ENCODE peak calls at places on chromosomes 11 and 22, in four cellular contexts. A is HepG2, Q is WTC11, G is GM12878. Y is an unnamed sample.

GRCh38 chr11:69044111-69045013 is 4.4 kb upstream of the TPCN2 start:
- DNase-seq in Q (peak; percentile 76), G (no peak), A (peak; percentile 68), Y (no peak)

GRCh38 chr11:14567064-14567651 is 47.0 kb upstream of the PSMA1 start:
- DNase-seq in A (no peak), Q (no peak), G (no peak), Y (no peak)

GRCh38 chr11:30062103-30062502 is 45.3 kb upstream of the KCNA4 start:
- DNase-seq in Q (no peak), A (no peak), G (no peak), Y (no peak)

GRCh38 chr11:134488913-134489312 is 76.9 kb upstream of the B3GAT1 start:
- DNase-seq in G (no peak), A (no peak), Q (no peak), Y (no peak)

GRCh38 chr11:19683141-19683805 is 29.4 kb upstream of the NAV2 start:
- DNase-seq in A (no peak), G (no peak), Q (no peak), Y (no peak)

GRCh38 chr11:114061053-114062049 is 1.8 kb downstream of the ZBTB16 start:
- DNase-seq in G (no peak), Q (peak; percentile 20), A (no peak), Y (no peak)

GRCh38 chr11:131598305-131598704 is 227.9 kb downstream of the NTM start:
- DNase-seq in A (no peak), Q (no peak), G (no peak), Y (no peak)

GRCh38 chr11:69156673-69157155 is 979 bp downstream of the SMIM38 start:
- DNase-seq in Q (no peak), G (no peak), A (peak; percentile 69), Y (no peak)

GRCh38 chr22:29704528-29705285 is 15.1 kb upstream of the CABP7 start:
- DNase-seq in Q (no peak), G (no peak), A (peak; percentile 83), Y (no peak)

GRCh38 chr11:116874251-116874650 is 36.8 kb upstream of the APOA1 start:
- DNase-seq in A (no peak), G (no peak), Q (no peak), Y (no peak)

GRCh38 chr11:106463796-106464201 is 386.3 kb downstream of the AASDHPPT start:
- DNase-seq in G (no peak), A (peak; percentile 40), Q (no peak), Y (no peak)

GRCh38 chr22:40324468-40325305 is 21.6 kb upstream of the ADSL start:
- DNase-seq in Q (no peak), G (no peak), A (no peak), Y (no peak)

GRCh38 chr11:112298535-112298934 is 37.9 kb upstream of the PLET1 start:
- DNase-seq in Q (no peak), A (no peak), G (no peak), Y (no peak)

GRCh38 chr11:122850076-122850631 is 11.9 kb downstream of the CRTAM start:
- DNase-seq in A (no peak), Q (no peak), G (no peak), Y (no peak)

GRCh38 chr11:118633979-118634378 is 26.6 kb downstream of the PHLDB1 start:
- DNase-seq in A (no peak), Q (no peak), G (no peak), Y (peak; percentile 32)

GRCh38 chr22:38732251-38732815 is 23.5 kb downstream of the SUN2 start:
- DNase-seq in G (no peak), A (no peak), Q (no peak), Y (no peak)

GRCh38 chr11:72627594-72628281 is 46.5 kb downstream of the PDE2A start:
- DNase-seq in G (no peak), A (no peak), Q (no peak), Y (no peak)

GRCh38 chr11:26028294-26028954 is 303.5 kb upstream of the ANO3 start:
- DNase-seq in Q (no peak), A (peak; percentile 15), G (no peak), Y (no peak)

GRCh38 chr22:39463277-39463676 is 6.5 kb downstream of the MGAT3 start:
- DNase-seq in Q (no peak), A (no peak), G (no peak), Y (no peak)

GRCh38 chr11:58921778-58922390 is 17.4 kb upstream of the GLYATL1 start:
- DNase-seq in Q (no peak), A (no peak), G (no peak), Y (no peak)

GRCh38 chr11:15158351-15159015 is 43.8 kb downstream of the INSC start:
- DNase-seq in Q (no peak), G (no peak), A (no peak), Y (no peak)

GRCh38 chr11:73186294-73186850 is 31.7 kb upstream of the P2RY2 start:
- DNase-seq in A (no peak), G (no peak), Q (no peak), Y (no peak)

GRCh38 chr11:69365567-69365966 is 71.6 kb downstream of the MYEOV start:
- DNase-seq in Q (no peak), G (no peak), A (no peak), Y (no peak)

GRCh38 chr11:114077482-114078305 is 18.2 kb downstream of the ZBTB16 start:
- DNase-seq in A (no peak), Q (no peak), G (no peak), Y (no peak)

GRCh38 chr22:37365950-37366349 is 61.3 kb downstream of the ELFN2 start:
- DNase-seq in A (no peak), G (no peak), Q (no peak), Y (no peak)

GRCh38 chr11:129055196-129055595 is 112.5 kb upstream of the TP53AIP1 start:
- DNase-seq in Q (no peak), G (no peak), A (no peak), Y (no peak)

GRCh38 chr22:44737414-44738346 is 14.7 kb upstream of the ARHGAP8 start:
- DNase-seq in Q (no peak), G (no peak), A (no peak), Y (no peak)

GRCh38 chr22:21025266-21025665 is 7.1 kb downstream of the SLC7A4 start:
- DNase-seq in Q (no peak), A (no peak), G (no peak), Y (peak; percentile 46)

GRCh38 chr22:46789992-46790391 is 27.5 kb downstream of the TBC1D22A start:
- DNase-seq in G (no peak), A (no peak), Q (no peak), Y (no peak)

GRCh38 chr22:17773606-17774205 is 563 bp downstream of the BID start:
- DNase-seq in G (no peak), A (peak; percentile 35), Q (peak; percentile 73), Y (peak; percentile 78)

GRCh38 chr11:98029832-98030231 is 990.9 kb upstream of the CNTN5 start:
- DNase-seq in G (no peak), A (no peak), Q (no peak), Y (no peak)

GRCh38 chr22:20423636-20424511 is 13.8 kb downstream of the SCARF2 start:
- DNase-seq in A (peak; percentile 23), G (no peak), Q (no peak), Y (no peak)

DNA sequence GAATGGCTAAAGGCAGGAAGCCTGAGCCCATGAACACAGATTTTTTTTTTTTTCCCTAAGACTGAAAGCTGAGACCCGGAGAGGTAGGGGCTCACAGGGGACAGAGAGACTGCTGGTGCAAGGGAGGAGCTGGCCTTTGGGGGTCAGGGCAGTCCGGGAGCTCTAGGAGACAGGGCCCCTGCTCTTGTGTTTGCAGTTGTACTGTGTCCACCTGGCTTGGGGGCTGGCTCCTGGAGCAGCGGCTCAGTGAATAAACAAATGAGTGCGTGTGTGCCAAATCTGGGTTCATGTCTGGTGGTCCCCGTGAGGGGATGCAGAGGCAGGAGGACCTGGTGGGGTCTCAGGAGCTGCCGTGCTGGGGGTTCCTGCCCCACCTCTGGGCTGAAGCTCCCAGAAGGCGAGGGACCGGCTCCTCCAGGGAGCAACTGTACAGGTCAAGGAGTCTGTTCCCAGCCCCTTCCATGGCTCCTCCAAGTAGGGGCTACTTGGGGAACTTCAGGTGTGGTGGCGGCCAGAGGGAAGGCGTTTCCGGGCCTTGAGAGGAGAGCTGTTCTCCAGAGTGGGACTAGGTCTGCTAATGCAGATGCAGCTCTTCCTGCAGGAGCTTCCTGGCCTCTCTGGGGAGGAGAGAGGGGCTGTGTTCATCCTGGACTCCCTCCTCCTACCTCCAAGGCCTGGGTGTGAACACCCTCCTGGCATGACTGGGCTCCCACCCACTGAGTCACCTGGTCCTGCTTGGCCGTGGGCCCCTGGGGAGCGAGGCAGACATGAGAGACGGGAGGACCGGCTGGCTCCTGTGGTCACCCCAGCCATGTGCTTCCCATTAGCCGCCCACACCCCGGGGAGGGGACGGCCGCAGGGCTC is 57.6 kb downstream of the FBXO7 start:
- DNase-seq in G (no peak), Q (peak; percentile 82), A (peak; percentile 87), Y (peak; percentile 69)
- TF ChIP-seq MAX in G (no peak), Q (no peak), A (peak; percentile 97), Y (peak; percentile 92)

DNA sequence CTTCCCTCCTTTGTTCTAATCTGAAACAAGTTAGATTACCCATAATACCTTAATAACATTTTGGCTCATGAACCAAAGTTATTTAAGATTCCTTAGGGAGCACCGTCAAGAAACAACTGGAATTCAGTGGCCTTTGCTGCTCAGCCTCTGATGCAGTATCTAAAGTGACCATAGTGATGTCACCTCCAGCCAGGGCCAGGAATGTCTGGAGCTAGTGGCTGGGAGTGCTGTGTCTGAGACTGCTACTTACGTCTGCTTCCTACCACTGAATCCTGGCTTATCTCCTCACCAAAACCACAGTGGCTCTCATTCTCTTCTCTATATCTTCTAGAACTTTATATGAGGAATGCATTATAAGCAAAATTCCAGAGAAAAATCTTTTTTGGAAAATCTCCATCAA is 658.0 kb downstream of the DLG2 start:
- DNase-seq in A (no peak), G (no peak), Q (no peak), Y (no peak)
- TF ChIP-seq CBFB in A (no peak), G (no peak), Q (no peak), Y (no peak)

DNA sequence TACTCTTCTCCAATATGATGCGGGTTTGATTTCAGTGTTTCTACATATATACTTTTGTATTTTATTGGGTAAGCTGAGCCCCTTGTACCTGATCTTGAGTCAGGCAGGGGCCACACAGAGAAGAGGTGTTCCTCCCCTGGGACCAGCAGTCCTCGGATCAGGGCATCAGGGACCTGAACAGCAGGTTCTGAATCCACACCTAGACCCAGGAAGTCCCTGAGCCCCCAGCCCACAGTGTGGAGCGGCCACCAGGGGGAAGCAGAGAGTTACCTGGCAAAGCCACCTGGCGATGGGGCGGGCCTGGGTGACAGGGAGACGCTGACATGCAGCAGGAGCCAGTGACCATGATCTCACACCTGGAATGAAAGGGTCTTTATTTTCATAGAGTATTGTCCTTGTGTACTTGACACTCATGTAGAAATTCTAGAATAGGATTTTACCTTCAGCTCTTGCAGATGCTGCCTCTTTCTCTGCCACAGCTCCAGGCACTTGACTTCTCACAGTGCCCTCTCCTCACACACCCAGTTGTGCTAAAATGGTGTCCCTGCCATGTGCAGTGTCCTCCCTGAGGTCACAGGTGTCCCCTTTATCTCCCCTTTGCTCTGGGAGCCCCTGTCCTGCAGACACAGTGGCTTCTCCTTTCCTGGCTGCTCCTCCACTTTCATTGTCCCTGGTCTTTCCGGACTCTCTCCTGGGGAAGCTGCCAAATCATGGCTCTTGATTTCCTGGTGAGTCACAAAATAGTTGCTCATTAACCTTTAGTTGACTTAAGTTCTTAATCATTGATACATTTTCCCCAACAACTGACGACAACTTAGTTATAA is 48.5 kb downstream of the GGTLC2 start:
- DNase-seq in G (no peak), Q (peak; percentile 80), A (peak; percentile 45), Y (peak; percentile 96)
- TF ChIP-seq MAX in G (no peak), Q (no peak), A (no peak), Y (no peak)

GRCh38 chr11:33941637-33942160 is 49.8 kb upstream of the LMO2 start:
- DNase-seq in Q (no peak), A (no peak), G (peak; percentile 33), Y (peak; percentile 69)
- TF ChIP-seq CBFB in Q (no peak), A (no peak), G (no peak), Y (no peak)